ENCODE peak calls at places on chromosomes 6 and 20, in eight cellular contexts. T is effector CD8-positive, alpha-beta T cell; V is stromal cell of bone marrow; X is mucosa of gallbladder; O is activated naive CD8-positive, alpha-beta T cell treated with anti-CD3 and anti-CD28 coated beads, Interleukin-2, amount 50 U/mL, for 24 hours; S is GM13976; L is HFFc6; C is T-helper 1 cell. J is an unnamed sample.

GRCh38 chr6:123967900-123968299 is 164.2 kb downstream of the NKAIN2 start:
- DNase-seq in T (no peak), V (no peak), X (no peak), O (no peak), S (no peak), L (no peak), C (no peak), J (no peak)

GRCh38 chr6:1856381-1856780 is 246.7 kb downstream of the FOXC1 start:
- DNase-seq in T (no peak), V (no peak), X (peak), O (no peak), S (peak), L (peak), C (no peak), J (peak)

GRCh38 chr6:81265106-81265505 is 487.4 kb downstream of the TENT5A start:
- DNase-seq in T (no peak), V (peak), X (no peak), O (no peak), S (no peak), L (no peak), C (no peak), J (peak)

GRCh38 chr6:105258816-105259215 is 79.0 kb upstream of the POPDC3 start:
- DNase-seq in T (no peak), V (no peak), X (no peak), O (no peak), S (no peak), L (no peak), C (no peak), J (peak)

GRCh38 chr6:12024715-12025434 is 12.8 kb downstream of the HIVEP1 start:
- DNase-seq in T (no peak), V (no peak), X (no peak), O (no peak), S (no peak), L (peak), C (no peak), J (peak)

GRCh38 chr20:15411781-15412180 is 1074.4 kb upstream of the FLRT3 start:
- DNase-seq in T (no peak), V (no peak), X (no peak), O (no peak), S (no peak), L (no peak), C (no peak), J (no peak)

GRCh38 chr6:33613794-33614166 is 7.3 kb upstream of the ITPR3 start:
- DNase-seq in T (no peak), V (peak), X (no peak), O (no peak), S (no peak), L (peak), C (no peak), J (peak)

GRCh38 chr6:106360989-106361430 is 493 bp downstream of the CRYBG1 start:
- DNase-seq in T (no peak), V (no peak), X (no peak), O (peak), S (peak), L (no peak), C (no peak), J (no peak)

GRCh38 chr6:2952557-2953095 is 18.7 kb downstream of the SERPINB6 start:
- DNase-seq in T (no peak), V (peak), X (peak), O (peak), S (peak), L (peak), C (peak), J (peak)

GRCh38 chr6:6912841-6913240 is 194.9 kb upstream of the RREB1 start:
- DNase-seq in T (no peak), V (no peak), X (no peak), O (no peak), S (no peak), L (no peak), C (no peak), J (no peak)

GRCh38 chr6:127102299-127102698 is 16.2 kb upstream of the RSPO3 start:
- DNase-seq in T (no peak), V (peak), X (no peak), O (no peak), S (no peak), L (peak), C (no peak), J (peak)

GRCh38 chr6:13848553-13849150 is 34.3 kb upstream of the MCUR1 start:
- DNase-seq in T (no peak), V (no peak), X (no peak), O (no peak), S (no peak), L (no peak), C (no peak), J (no peak)

GRCh38 chr6:141212296-141212695 is 920.4 kb upstream of the GJE1 start:
- DNase-seq in T (no peak), V (no peak), X (no peak), O (no peak), S (no peak), L (no peak), C (no peak), J (no peak)

GRCh38 chr20:8434326-8434876 is 302.3 kb downstream of the PLCB1 start:
- DNase-seq in T (no peak), V (no peak), X (no peak), O (no peak), S (no peak), L (no peak), C (no peak), J (no peak)

GRCh38 chr6:38432479-38432878 is 207.2 kb downstream of the BTBD9 start:
- DNase-seq in T (no peak), V (no peak), X (no peak), O (no peak), S (no peak), L (peak), C (no peak), J (peak)

GRCh38 chr6:108884211-108885059 is 36.2 kb downstream of the ARMC2 start:
- DNase-seq in T (no peak), V (no peak), X (no peak), O (no peak), S (no peak), L (no peak), C (no peak), J (no peak)

GRCh38 chr6:36216559-36216958 is 20.0 kb downstream of the BRPF3 start:
- DNase-seq in T (no peak), V (peak), X (no peak), O (no peak), S (no peak), L (peak), C (no peak), J (peak)

GRCh38 chr20:62141397-62142251 is 1.6 kb downstream of the PSMA7 start:
- DNase-seq in T (no peak), V (no peak), X (peak), O (peak), S (no peak), L (no peak), C (no peak), J (no peak)

GRCh38 chr6:20924911-20925543 is 390.8 kb downstream of the CDKAL1 start:
- DNase-seq in T (no peak), V (no peak), X (no peak), O (no peak), S (no peak), L (peak), C (no peak), J (no peak)

GRCh38 chr20:1472556-1473243 is 6.1 kb upstream of the NSFL1C start:
- DNase-seq in T (no peak), V (no peak), X (no peak), O (no peak), S (peak), L (no peak), C (no peak), J (no peak)

GRCh38 chr6:75272145-75272840 is 12.3 kb downstream of the TMEM30A start:
- DNase-seq in T (no peak), V (no peak), X (no peak), O (no peak), S (no peak), L (no peak), C (no peak), J (peak)

GRCh38 chr6:34391711-34392496 is 565 bp downstream of the NUDT3 start:
- DNase-seq in T (peak), V (no peak), X (peak), O (peak), S (peak), L (peak), C (peak), J (peak)

GRCh38 chr20:50136822-50137599 is 16.5 kb downstream of the PEDS1 start:
- DNase-seq in T (no peak), V (no peak), X (no peak), O (no peak), S (no peak), L (no peak), C (no peak), J (peak)

GRCh38 chr6:133743621-133744020 is 145.3 kb upstream of the TCF21 start:
- DNase-seq in T (no peak), V (no peak), X (no peak), O (no peak), S (no peak), L (no peak), C (no peak), J (no peak)

GRCh38 chr6:35489995-35490791 is 6.7 kb downstream of the TEAD3 start:
- DNase-seq in T (peak), V (no peak), X (peak), O (no peak), S (no peak), L (peak), C (no peak), J (peak)

GRCh38 chr6:50113114-50113857 is 63.6 kb upstream of the DEFB112 start:
- DNase-seq in T (no peak), V (no peak), X (no peak), O (no peak), S (no peak), L (no peak), C (no peak), J (no peak)

GRCh38 chr6:85419046-85419759 is 30.7 kb upstream of the NT5E start:
- DNase-seq in T (no peak), V (no peak), X (no peak), O (no peak), S (peak), L (peak), C (no peak), J (peak)

GRCh38 chr6:136816716-136817115 is 5.7 kb upstream of the PEX7 start:
- DNase-seq in T (no peak), V (no peak), X (no peak), O (no peak), S (no peak), L (no peak), C (no peak), J (no peak)

J was measured in astrocyte.